ENCODE peak calls at places on chromosomes 5 and 9, in six cellular contexts. One of them, this sample, is unnamed.

GRCh38 chr9:114803886-114804285 is 2.0 kb downstream of the TNFSF15 start:
- DNase-seq in lower lobe of right lung: no peak
- DNase-seq in mucosa of descending colon: no peak
- DNase-seq in thyroid gland: no peak
- DNase-seq in SK-N-SH: no peak
- DNase-seq in fibroblast of the conjunctiva: no peak
- DNase-seq in this sample: no peak

GRCh38 chr9:80383347-80383746 is 811.6 kb downstream of the TLE4 start:
- DNase-seq in mucosa of descending colon: no peak
- DNase-seq in fibroblast of the conjunctiva: no peak
- DNase-seq in lower lobe of right lung: no peak
- DNase-seq in SK-N-SH: no peak
- DNase-seq in thyroid gland: no peak
- DNase-seq in this sample: no peak

GRCh38 chr5:74766887-74767578 is at the start of the genes GFM2 and NSA2:
- DNase-seq in SK-N-SH: peak; percentile 80
- DNase-seq in thyroid gland: peak; percentile 93
- DNase-seq in fibroblast of the conjunctiva: peak; percentile 75
- DNase-seq in mucosa of descending colon: peak; percentile 96
- DNase-seq in lower lobe of right lung: peak; percentile 95
- DNase-seq in this sample: peak; percentile 91

GRCh38 chr5:10653751-10654400 is 90.0 kb downstream of the ANKRD33B start:
- DNase-seq in thyroid gland: no peak
- DNase-seq in SK-N-SH: no peak
- DNase-seq in mucosa of descending colon: no peak
- DNase-seq in fibroblast of the conjunctiva: no peak
- DNase-seq in lower lobe of right lung: no peak
- DNase-seq in this sample: no peak

GRCh38 chr9:95778957-95779356 is 96.5 kb upstream of the ERCC6L2 start:
- DNase-seq in SK-N-SH: no peak
- DNase-seq in mucosa of descending colon: no peak
- DNase-seq in lower lobe of right lung: no peak
- DNase-seq in fibroblast of the conjunctiva: peak; percentile 81
- DNase-seq in thyroid gland: no peak
- DNase-seq in this sample: no peak

GRCh38 chr5:58871648-58872242 is 288.9 kb downstream of the RAB3C start:
- DNase-seq in SK-N-SH: peak; percentile 26
- DNase-seq in mucosa of descending colon: no peak
- DNase-seq in thyroid gland: peak; percentile 13
- DNase-seq in fibroblast of the conjunctiva: peak; percentile 23
- DNase-seq in lower lobe of right lung: no peak
- DNase-seq in this sample: no peak

GRCh38 chr9:16532681-16533450 is 337.6 kb downstream of the BNC2 start:
- DNase-seq in mucosa of descending colon: no peak
- DNase-seq in fibroblast of the conjunctiva: peak; percentile 53
- DNase-seq in thyroid gland: no peak
- DNase-seq in lower lobe of right lung: no peak
- DNase-seq in SK-N-SH: no peak
- DNase-seq in this sample: no peak

GRCh38 chr5:173498871-173499470 is 117.5 kb downstream of the BOD1 start:
- DNase-seq in lower lobe of right lung: no peak
- DNase-seq in SK-N-SH: no peak
- DNase-seq in mucosa of descending colon: no peak
- DNase-seq in fibroblast of the conjunctiva: no peak
- DNase-seq in thyroid gland: peak; percentile 19
- DNase-seq in this sample: no peak

GRCh38 chr5:14942212-14942611 is 70.6 kb upstream of the ANKH start:
- DNase-seq in lower lobe of right lung: no peak
- DNase-seq in fibroblast of the conjunctiva: no peak
- DNase-seq in SK-N-SH: peak; percentile 28
- DNase-seq in mucosa of descending colon: no peak
- DNase-seq in thyroid gland: no peak
- DNase-seq in this sample: no peak

GRCh38 chr9:92141144-92142129 is 26.2 kb upstream of the SPTLC1 start:
- DNase-seq in lower lobe of right lung: no peak
- DNase-seq in fibroblast of the conjunctiva: no peak
- DNase-seq in mucosa of descending colon: peak; percentile 43
- DNase-seq in SK-N-SH: peak; percentile 79
- DNase-seq in thyroid gland: peak; percentile 39
- DNase-seq in this sample: no peak

GRCh38 chr5:124790261-124790894 is 43.9 kb upstream of the ZNF608 start:
- DNase-seq in fibroblast of the conjunctiva: no peak
- DNase-seq in lower lobe of right lung: no peak
- DNase-seq in SK-N-SH: no peak
- DNase-seq in thyroid gland: no peak
- DNase-seq in mucosa of descending colon: no peak
- DNase-seq in this sample: no peak

GRCh38 chr5:34585601-34586104 is 70.5 kb upstream of the RAI14 start:
- DNase-seq in mucosa of descending colon: no peak
- DNase-seq in lower lobe of right lung: no peak
- DNase-seq in thyroid gland: no peak
- DNase-seq in SK-N-SH: no peak
- DNase-seq in fibroblast of the conjunctiva: no peak
- DNase-seq in this sample: no peak

GRCh38 chr5:35438786-35439185 is 178.9 kb upstream of the SPEF2 start:
- DNase-seq in lower lobe of right lung: no peak
- DNase-seq in SK-N-SH: no peak
- DNase-seq in thyroid gland: no peak
- DNase-seq in fibroblast of the conjunctiva: no peak
- DNase-seq in mucosa of descending colon: no peak
- DNase-seq in this sample: no peak

GRCh38 chr5:142109356-142110045 is 922 bp downstream of the NDFIP1 start:
- DNase-seq in mucosa of descending colon: peak; percentile 34
- DNase-seq in SK-N-SH: no peak
- DNase-seq in thyroid gland: peak; percentile 39
- DNase-seq in lower lobe of right lung: no peak
- DNase-seq in fibroblast of the conjunctiva: no peak
- DNase-seq in this sample: no peak

GRCh38 chr5:88190106-88190834 is 78.4 kb downstream of the TMEM161B start:
- DNase-seq in thyroid gland: no peak
- DNase-seq in SK-N-SH: no peak
- DNase-seq in fibroblast of the conjunctiva: no peak
- DNase-seq in mucosa of descending colon: no peak
- DNase-seq in lower lobe of right lung: no peak
- DNase-seq in this sample: peak; percentile 33

GRCh38 chr5:43753069-43753468 is 150.1 kb downstream of the NNT start:
- DNase-seq in thyroid gland: no peak
- DNase-seq in SK-N-SH: no peak
- DNase-seq in lower lobe of right lung: no peak
- DNase-seq in fibroblast of the conjunctiva: no peak
- DNase-seq in mucosa of descending colon: no peak
- DNase-seq in this sample: no peak